ENCODE peak calls at places on chromosome 1, in five cellular contexts. Z, L, Y, W and C are unnamed samples.

GRCh38 chr1:171457412-171457811 is 27.9 kb upstream of the PRRC2C start:
- DNase-seq in Z (no peak), Y (no peak), L (no peak), W (no peak), C (no peak)

GRCh38 chr1:231682761-231683160 is 56.2 kb downstream of the DISC1 start:
- DNase-seq in L (no peak), Y (no peak), Z (no peak), W (no peak), C (no peak)

GRCh38 chr1:94757931-94758330 is 62.2 kb upstream of the SLC44A3 start:
- DNase-seq in Y (no peak), W (no peak), Z (peak), L (no peak), C (peak)

GRCh38 chr1:1353389-1354151 is 4.4 kb upstream of the DVL1 start:
- DNase-seq in Y (no peak), Z (no peak), L (no peak), W (no peak), C (no peak)

GRCh38 chr1:46806196-46807020 is 7.6 kb downstream of the CYP4B1 start:
- DNase-seq in W (no peak), Z (peak), L (peak), Y (no peak), C (peak)

GRCh38 chr1:101109791-101110190 is 84.2 kb upstream of the DPH5 start:
- DNase-seq in L (no peak), Z (no peak), W (no peak), Y (no peak), C (no peak)

GRCh38 chr1:113088972-113089371 is 16.0 kb downstream of the LRIG2 start:
- DNase-seq in W (no peak), Y (no peak), L (no peak), Z (no peak), C (no peak)

GRCh38 chr1:58412071-58412580 is 134.4 kb downstream of the OMA1 start:
- DNase-seq in Z (no peak), Y (no peak), L (no peak), W (no peak), C (no peak)

GRCh38 chr1:235946570-235946981 is 79.9 kb upstream of the LYST start:
- DNase-seq in Z (no peak), L (no peak), W (no peak), Y (no peak), C (no peak)

GRCh38 chr1:32274646-32275340 is 17.1 kb upstream of the HDAC1 start:
- DNase-seq in Z (no peak), Y (no peak), L (no peak), W (no peak), C (no peak)

DNA sequence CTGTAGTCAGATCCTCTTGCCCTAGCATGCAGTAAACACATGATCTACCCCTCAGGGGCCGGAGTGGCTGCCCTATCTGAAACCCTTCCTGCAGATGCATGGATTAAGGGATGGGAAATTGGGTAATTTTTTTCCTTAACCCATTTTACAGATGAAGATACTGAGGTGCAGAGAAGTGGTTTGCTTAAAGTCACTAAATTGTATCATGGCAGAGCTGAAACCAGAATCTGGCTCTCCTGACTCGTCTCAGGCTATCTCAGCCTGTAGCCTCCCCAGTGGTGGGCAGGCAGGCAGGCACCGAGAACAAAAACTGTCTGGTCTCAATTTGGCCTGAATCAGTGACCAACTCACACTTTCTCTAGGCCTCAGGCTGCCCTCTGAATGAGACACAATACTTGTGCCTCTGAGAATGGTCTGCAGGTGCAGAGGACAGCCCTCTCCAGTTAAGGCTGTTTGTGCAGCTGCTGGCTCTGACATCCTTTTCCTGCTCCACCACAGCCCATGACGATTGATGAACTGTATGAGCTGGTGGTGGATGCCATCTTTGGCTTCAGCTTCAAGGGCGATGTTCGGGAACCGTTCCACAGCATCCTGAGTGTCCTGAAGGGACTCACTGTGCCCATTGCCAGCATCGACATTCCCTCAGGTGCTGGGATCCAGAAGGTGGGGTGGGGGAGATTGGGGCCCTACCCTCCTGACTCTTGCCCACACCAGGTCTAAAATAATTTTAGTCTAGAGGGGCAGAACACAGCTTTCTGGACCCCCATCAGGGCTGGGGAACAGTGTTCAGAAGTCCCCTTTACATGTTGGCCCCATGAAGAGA is 1.5 kb downstream of the NAXE start:
- DNase-seq in Y (no peak), W (no peak), L (no peak), Z (no peak), C (no peak)
- TF ChIP-seq POLR2A in Y (no peak), W (no peak), L (no peak), Z (no peak), C (no peak)

DNA sequence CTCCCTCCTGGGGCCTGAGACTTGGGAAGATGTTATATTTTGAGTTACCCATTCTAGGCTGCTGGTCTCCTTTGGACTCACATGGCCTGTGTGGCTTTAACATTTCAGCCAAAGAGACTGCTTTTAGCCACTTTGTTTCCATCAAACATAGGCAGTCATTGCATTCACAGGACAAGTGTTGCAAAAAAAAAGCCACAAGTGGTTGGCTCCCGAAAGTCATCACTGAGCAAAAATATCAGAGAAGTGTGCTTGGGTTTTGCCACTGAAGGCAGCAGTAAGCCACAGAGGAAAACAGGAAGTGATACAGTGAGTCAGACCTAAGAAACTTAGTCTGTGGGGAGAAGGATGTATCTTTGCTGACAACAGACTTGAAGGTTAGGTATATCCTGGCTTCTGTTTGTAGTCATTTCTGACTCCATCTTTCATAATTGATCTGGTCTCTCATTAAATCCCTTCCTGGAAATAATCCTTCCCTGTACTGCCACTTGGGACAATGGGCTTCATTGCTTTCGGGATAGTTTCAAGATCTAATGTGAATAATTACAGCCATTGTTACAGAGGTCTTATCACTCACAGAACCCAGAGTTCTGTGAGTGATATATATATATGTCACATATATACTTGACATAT is 80.9 kb downstream of the COLGALT2 start:
- DNase-seq in L (no peak), W (peak), Z (no peak), Y (peak), C (no peak)
- TF ChIP-seq POLR2AphosphoS5 in L (no peak), W (no peak), Z (no peak), Y (no peak), C (no peak)

DNA sequence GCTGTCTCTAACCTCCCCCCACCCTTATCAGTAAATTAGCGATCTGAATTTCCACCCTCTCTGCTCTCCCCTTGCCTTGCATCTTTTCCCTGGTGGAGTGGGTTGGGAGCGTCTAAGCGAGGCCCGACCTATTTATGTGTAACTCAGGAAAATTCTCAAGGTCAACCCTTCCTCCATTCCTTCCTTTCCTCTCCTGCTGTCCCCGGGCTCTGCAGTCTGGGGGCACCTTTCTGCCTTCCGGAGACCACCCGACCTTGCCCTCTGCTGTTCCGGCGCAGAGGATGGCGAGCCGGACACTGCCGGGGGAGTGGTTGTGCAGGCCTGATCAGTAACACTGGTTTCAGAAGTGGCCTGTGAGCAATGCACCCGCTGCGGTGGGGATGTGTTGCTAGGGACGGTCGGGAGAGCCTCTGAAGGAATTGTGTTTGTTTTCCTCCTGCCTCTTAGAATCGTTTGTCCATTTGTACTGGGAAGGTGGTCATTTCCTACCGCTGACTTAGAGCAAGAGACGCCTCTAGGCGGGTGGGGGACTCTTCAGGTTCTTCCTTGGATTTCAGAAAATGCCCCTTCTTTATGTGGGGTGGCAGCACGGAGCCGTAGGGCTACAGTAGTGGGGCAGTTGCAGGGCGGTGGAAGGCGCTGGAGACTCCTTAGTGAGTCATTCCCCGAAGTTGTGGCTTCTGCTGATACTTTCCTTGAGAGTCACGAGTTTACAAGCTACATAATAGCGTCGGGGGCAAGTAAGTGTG is 543 bp downstream of the MGST3 start:
- DNase-seq in W (peak), Y (peak), L (peak), Z (peak), C (peak)
- TF ChIP-seq CTCF in W (no peak), Y (no peak), L (peak), Z (no peak), C (no peak)

DNA sequence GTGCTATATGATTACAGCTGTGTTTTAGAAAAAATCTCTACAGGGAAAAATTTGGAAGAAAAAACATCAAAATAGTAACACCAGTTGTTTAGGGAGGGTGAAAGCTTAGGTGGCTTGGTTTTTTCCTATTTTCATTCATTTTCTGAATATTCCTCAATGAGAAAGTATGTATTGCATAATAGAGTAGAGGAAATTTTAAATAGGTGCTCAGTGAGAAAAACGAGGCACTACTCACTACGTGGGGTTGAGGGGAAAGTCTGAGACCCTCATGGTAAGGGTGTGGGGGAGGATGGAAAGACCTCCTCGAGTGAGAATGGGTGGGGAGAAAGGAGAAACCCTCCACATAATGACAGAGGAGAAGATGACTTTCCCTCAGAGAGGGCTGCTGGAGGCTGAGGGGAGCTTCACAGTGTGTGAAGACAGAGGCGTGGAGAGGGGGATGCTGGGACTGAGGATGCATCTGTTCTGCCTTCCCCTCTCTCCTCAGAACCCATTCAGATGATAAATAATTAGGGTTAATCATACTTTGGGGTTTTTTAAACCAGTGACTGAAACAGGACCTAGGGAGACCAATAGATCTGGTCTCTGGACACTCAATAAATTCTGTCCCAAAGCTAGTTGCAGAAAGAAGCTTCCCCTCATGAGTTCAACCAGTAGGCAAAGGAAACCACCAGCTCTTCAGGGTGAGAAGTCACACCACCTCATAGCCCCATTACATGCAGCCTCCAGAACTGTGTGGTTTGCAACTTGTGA is 17.0 kb downstream of the SLAMF7 start:
- DNase-seq in Y (no peak), L (no peak), W (no peak), Z (no peak), C (no peak)
- TF ChIP-seq POLR2A in Y (no peak), L (no peak), W (no peak), Z (no peak), C (no peak)

GRCh38 chr1:26994772-26995625 is 1.5 kb downstream of the TRNP1 start:
- DNase-seq in W (no peak), Y (no peak), L (no peak), Z (no peak), C (no peak)
- TF ChIP-seq POLR2AphosphoS5 in W (no peak), Y (no peak), L (no peak), Z (no peak), C (no peak)

GRCh38 chr1:20787100-20787774 is at the start of gene HP1BP3:
- DNase-seq in W (no peak), Y (peak), Z (peak), L (peak), C (no peak)
- TF ChIP-seq CTCF in W (no peak), Y (no peak), Z (no peak), L (no peak), C (no peak)